ENCODE peak calls at places on chromosomes 16 and 17, in nine cellular contexts. Q is NT2/D1; O is AG09319; I is ovary; Z is left ventricle myocardium inferior; C is activated T-cell treated with anti-CD3 and anti-CD28 coated beads, Interleukin-2, amount 50 U/mL, for 72 hours; H is naive thymus-derived CD8-positive, alpha-beta T cell; A is amniotic epithelial cell; M is activated naive CD8-positive, alpha-beta T cell treated with anti-CD3 and anti-CD28 coated beads, Interleukin-2, amount 50 U/mL, for 24 hours. U is an unnamed sample.

GRCh38 chr16:56916571-56917403 is 15.2 kb upstream of the HERPUD1 start:
- DNase-seq in C (no peak), A (no peak), H (no peak), M (peak; percentile 38), O (no peak), I (no peak), Z (no peak), Q (no peak), U (no peak)

GRCh38 chr17:43790311-43790940 is 10.2 kb downstream of the CFAP97D1 start:
- DNase-seq in I (no peak), M (no peak), H (no peak), Z (no peak), C (no peak), A (no peak), Q (no peak), O (no peak), U (no peak)

GRCh38 chr17:66750756-66751543 is 84.0 kb upstream of the CACNG5 start:
- DNase-seq in Z (no peak), O (no peak), Q (no peak), H (no peak), A (no peak), M (no peak), I (no peak), C (no peak), U (no peak)

GRCh38 chr17:76240461-76241204 is at the start of gene RNF157:
- DNase-seq in C (peak; percentile 72), H (peak; percentile 60), A (peak; percentile 32), O (no peak), Z (peak; percentile 73), I (peak; percentile 72), Q (peak; percentile 49), M (peak; percentile 57), U (peak; percentile 35)

GRCh38 chr17:21078056-21078825 is 35.4 kb upstream of the USP22 start:
- DNase-seq in I (no peak), H (no peak), Q (no peak), M (no peak), A (no peak), O (no peak), C (no peak), Z (no peak), U (no peak)

GRCh38 chr16:20851601-20852000 is 45.3 kb downstream of the REXO5 start:
- DNase-seq in O (peak; percentile 84), Q (no peak), C (no peak), M (no peak), H (no peak), A (peak; percentile 98), I (peak; percentile 86), Z (peak; percentile 78), U (no peak)

GRCh38 chr16:7313170-7313569 is 19.5 kb upstream of the RBFOX1 start:
- DNase-seq in Q (no peak), M (no peak), H (no peak), O (no peak), A (no peak), I (no peak), Z (no peak), C (no peak), U (no peak)

GRCh38 chr16:12541672-12542071 is 262.0 kb downstream of the CPPED1 start:
- DNase-seq in H (no peak), Z (no peak), I (no peak), A (peak; percentile 17), C (no peak), O (no peak), Q (no peak), M (no peak), U (no peak)

GRCh38 chr17:74754832-74755231 is 6.4 kb downstream of the NHERF1 start:
- DNase-seq in M (peak; percentile 18), I (no peak), C (no peak), A (no peak), H (no peak), O (no peak), Q (no peak), Z (no peak), U (no peak)

GRCh38 chr16:24771132-24771778 is 41.8 kb downstream of the TNRC6A start:
- DNase-seq in Z (no peak), C (no peak), M (no peak), H (no peak), A (peak; percentile 65), I (no peak), O (no peak), Q (no peak), U (no peak)

GRCh38 chr17:72397687-72398086 is 276.9 kb downstream of the SOX9 start:
- DNase-seq in O (no peak), H (no peak), Q (no peak), A (peak; percentile 21), I (no peak), C (no peak), M (no peak), Z (no peak), U (no peak)

GRCh38 chr17:55661963-55662834 is 60.5 kb downstream of the TMEM100 start:
- DNase-seq in C (no peak), Z (no peak), H (no peak), M (no peak), A (no peak), O (no peak), Q (no peak), I (no peak), U (no peak)

GRCh38 chr17:32985357-32985756 is 6.3 kb upstream of the SPACA3 start:
- DNase-seq in I (no peak), A (no peak), O (no peak), H (no peak), Z (no peak), C (no peak), Q (no peak), M (no peak), U (no peak)

GRCh38 chr16:49455181-49455990 is 81.8 kb downstream of the C16orf78 start:
- DNase-seq in M (no peak), Z (no peak), O (no peak), A (no peak), H (no peak), Q (no peak), C (no peak), I (no peak), U (no peak)

GRCh38 chr17:61128671-61129115 is 270.9 kb upstream of the TBX2 start:
- DNase-seq in O (peak; percentile 38), A (no peak), I (no peak), Z (no peak), H (no peak), C (no peak), Q (no peak), M (no peak), U (no peak)

GRCh38 chr16:24775455-24775854 is 46.0 kb downstream of the TNRC6A start:
- DNase-seq in A (peak; percentile 58), Z (no peak), M (no peak), O (no peak), C (no peak), I (no peak), Q (no peak), H (no peak), U (no peak)

GRCh38 chr16:81873843-81874752 is 95.0 kb downstream of the PLCG2 start:
- DNase-seq in Q (no peak), O (peak; percentile 1), A (peak; percentile 20), M (peak; percentile 70), H (peak; percentile 31), I (no peak), C (peak; percentile 58), Z (peak; percentile 30), U (no peak)

GRCh38 chr17:3958200-3958599 is 6.0 kb downstream of the ATP2A3 start:
- DNase-seq in Z (no peak), I (no peak), H (no peak), A (no peak), O (no peak), Q (no peak), M (no peak), C (no peak), U (no peak)

GRCh38 chr17:78120537-78120936 is 8.0 kb downstream of the TMC6 start:
- DNase-seq in Q (no peak), H (no peak), A (no peak), Z (no peak), C (no peak), O (no peak), I (no peak), M (no peak), U (no peak)

GRCh38 chr16:69848635-69849545 is 86.8 kb downstream of the WWP2 start:
- DNase-seq in M (no peak), Z (peak; percentile 86), O (peak; percentile 79), Q (no peak), A (peak; percentile 47), I (peak; percentile 83), H (no peak), C (no peak), U (no peak)

GRCh38 chr17:58156839-58157803 is 8.9 kb downstream of the OR4D1 start:
- DNase-seq in Z (peak; percentile 21), Q (no peak), H (peak; percentile 59), I (no peak), M (peak; percentile 66), O (no peak), C (peak; percentile 75), A (no peak), U (peak; percentile 40)

GRCh38 chr17:54426287-54426886 is 474.3 kb upstream of the TOM1L1 start:
- DNase-seq in Q (peak; percentile 2), O (no peak), Z (no peak), A (no peak), I (no peak), H (no peak), C (no peak), M (no peak), U (no peak)

GRCh38 chr17:82375359-82376041 is 3.9 kb downstream of the UTS2R start:
- DNase-seq in A (no peak), I (no peak), M (no peak), C (no peak), Z (no peak), O (no peak), Q (no peak), H (no peak), U (no peak)

GRCh38 chr17:50396261-50397110 is 837 bp downstream of the LRRC59 start:
- DNase-seq in I (peak; percentile 54), A (peak; percentile 77), Z (no peak), M (peak; percentile 31), C (peak; percentile 16), H (no peak), O (peak; percentile 35), Q (no peak), U (peak; percentile 46)

GRCh38 chr17:65518256-65518655 is 43.2 kb downstream of the AXIN2 start:
- DNase-seq in M (no peak), H (no peak), Q (no peak), A (no peak), O (no peak), I (no peak), C (no peak), Z (no peak), U (no peak)

GRCh38 chr17:80219777-80220708 is at the start of the genes SGSH and SLC26A11:
- DNase-seq in M (peak; percentile 74), O (peak; percentile 14), C (peak; percentile 76), H (no peak), Z (peak; percentile 86), A (peak; percentile 39), Q (peak; percentile 44), I (peak; percentile 88), U (peak; percentile 75)

GRCh38 chr17:44076716-44077594 is 6.4 kb downstream of the G6PC3 start:
- DNase-seq in Q (no peak), C (no peak), Z (no peak), I (peak; percentile 24), A (no peak), M (no peak), O (no peak), H (no peak), U (no peak)

GRCh38 chr16:9225527-9226316 is 134.3 kb downstream of the HAPSTR1 start:
- DNase-seq in Z (no peak), M (no peak), O (no peak), A (no peak), H (no peak), Q (peak; percentile 32), I (no peak), C (no peak), U (no peak)